ENCODE peak calls at places on chromosomes 1 and 21, in eight cellular contexts. H is left ventricle myocardium inferior, K is neuronal stem cell, P is H1, G is foreskin keratinocyte, J is body of pancreas, X is transverse colon, Y is ovary. T is an unnamed sample. For H3K4me1, the result is how much of the 10 kb centered on the place peaks cover.

GRCh38 chr1:160207118-160207650 is 2.0 kb downstream of the PEA15 start:
- DNase-seq in H (no peak), K (no peak), P (no peak), G (no peak), J (no peak), X (no peak), Y (no peak), T (no peak)

GRCh38 chr1:198465201-198466144 is 75.0 kb downstream of the ATP6V1G3 start:
- DNase-seq in H (no peak), K (peak), P (no peak), G (peak), J (no peak), X (no peak), Y (no peak), T (no peak)

GRCh38 chr1:198171667-198172294 is 15.0 kb downstream of the NEK7 start:
- DNase-seq in H (no peak), K (no peak), P (no peak), G (no peak), J (no peak), X (no peak), Y (no peak), T (no peak)

GRCh38 chr1:152869808-152870419 is 8.2 kb upstream of the SMCP start:
- DNase-seq in H (no peak), K (peak), P (peak), G (peak), J (peak), X (peak), Y (peak), T (peak)

GRCh38 chr21:32380940-32381339 is 11.9 kb downstream of the URB1 start:
- DNase-seq in H (no peak), K (no peak), P (no peak), G (no peak), J (no peak), X (no peak), Y (peak), T (no peak)

GRCh38 chr1:226457307-226457712 is 49.4 kb upstream of the PARP1 start:
- DNase-seq in H (no peak), K (no peak), P (peak), G (no peak), J (no peak), X (peak), Y (no peak), T (no peak)

GRCh38 chr1:20075345-20075744 is 5.4 kb downstream of the PLA2G5 start:
- DNase-seq in H (no peak), K (no peak), P (no peak), G (no peak), J (no peak), X (no peak), Y (no peak), T (no peak)

GRCh38 chr21:40272037-40272436 is 404.8 kb downstream of the PCP4 start:
- DNase-seq in H (no peak), K (no peak), P (no peak), G (no peak), J (no peak), X (no peak), Y (no peak), T (no peak)

GRCh38 chr1:109259674-109260557 is 10.6 kb downstream of the CELSR2 start:
- DNase-seq in H (no peak), K (peak), P (no peak), G (no peak), J (no peak), X (no peak), Y (no peak), T (no peak)

GRCh38 chr1:66351474-66351873 is 182.5 kb upstream of the SGIP1 start:
- DNase-seq in H (no peak), K (no peak), P (no peak), G (no peak), J (no peak), X (no peak), Y (no peak), T (no peak)

GRCh38 chr1:66351913-66352312 is 182.0 kb upstream of the SGIP1 start:
- DNase-seq in H (no peak), K (no peak), P (no peak), G (no peak), J (no peak), X (no peak), Y (no peak), T (no peak)

GRCh38 chr1:66352783-66353182 is 181.2 kb upstream of the SGIP1 start:
- DNase-seq in H (no peak), K (no peak), P (no peak), G (no peak), J (no peak), X (no peak), Y (no peak), T (no peak)

GRCh38 chr1:66349277-66349676 is 184.7 kb upstream of the SGIP1 start:
- DNase-seq in H (no peak), K (no peak), P (no peak), G (no peak), J (no peak), X (no peak), Y (no peak), T (no peak)

GRCh38 chr1:66350001-66350547 is 183.9 kb upstream of the SGIP1 start:
- DNase-seq in H (peak), K (no peak), P (no peak), G (no peak), J (no peak), X (peak), Y (no peak), T (no peak)
- H3K4me1 ChIP-seq in H (half or more), K (under half), P (under half), G (under half), J (under half), X (under half), Y (under half), T (under half)

DNA sequence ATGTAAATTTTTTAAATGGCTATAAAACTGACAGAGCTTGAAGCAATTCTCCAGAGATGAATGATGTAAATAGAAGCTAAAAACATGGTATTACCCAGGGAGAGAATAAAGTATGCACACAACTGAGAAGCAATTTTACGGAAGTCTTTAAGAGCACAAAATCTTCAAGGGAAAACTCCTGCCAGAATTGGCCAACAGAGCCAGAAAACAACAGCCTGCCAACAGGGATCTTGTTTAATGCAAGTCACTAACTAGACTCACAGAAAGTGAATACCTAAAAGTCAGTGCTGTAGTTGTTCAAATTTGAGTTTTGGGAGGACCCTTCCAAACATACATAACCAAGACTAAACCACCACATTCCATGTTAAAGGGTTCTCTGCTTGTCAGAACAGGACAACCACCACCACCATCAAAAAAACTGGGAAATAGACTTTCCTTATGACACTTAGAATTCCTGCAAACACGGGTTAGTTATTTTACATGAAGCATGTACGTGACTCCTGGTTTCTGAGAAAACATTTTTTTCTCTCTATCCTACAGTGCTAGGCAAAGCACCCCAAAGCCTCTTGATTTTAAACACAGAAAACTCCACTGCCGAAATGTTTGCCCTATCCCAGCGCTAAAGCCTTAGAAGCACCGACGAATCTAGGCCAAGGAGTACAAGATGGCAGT is 1.6 kb downstream of the EPS15 start:
- DNase-seq in H (no peak), K (no peak), P (no peak), G (peak), J (no peak), X (no peak), Y (no peak), T (no peak)
- H3K27ac ChIP-seq in H (peak), K (no peak), P (no peak), G (no peak), J (peak), X (peak), Y (peak), T (peak)

DNA sequence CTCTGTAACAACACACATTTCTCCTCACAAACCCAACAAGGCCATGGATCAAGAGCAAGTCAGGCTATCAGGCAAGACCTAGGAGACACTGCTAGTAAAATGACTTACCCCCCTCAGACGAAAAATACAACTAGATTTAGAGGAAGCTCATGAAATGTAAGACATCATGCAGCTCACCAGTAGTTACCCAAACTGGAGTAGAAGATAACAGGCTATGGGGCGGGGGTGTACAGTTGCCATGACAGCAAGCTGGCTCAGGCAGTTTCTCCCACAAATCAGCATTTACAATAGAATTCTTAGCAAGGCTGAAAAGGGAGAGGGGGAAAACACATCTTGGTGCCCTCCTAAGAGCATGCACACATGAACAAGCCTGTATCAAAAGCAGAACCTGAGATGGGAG is 13.9 kb downstream of the TPM3 start:
- DNase-seq in H (no peak), K (no peak), P (no peak), G (no peak), J (no peak), X (no peak), Y (no peak), T (no peak)
- H3K4me1 ChIP-seq in H (half or more), K (under half), P (under half), G (under half), J (half or more), X (half or more), Y (under half), T (under half)

GRCh38 chr1:27005166-27005530 is 7.5 kb downstream of the TENT5B start:
- DNase-seq in H (no peak), K (no peak), P (peak), G (no peak), J (no peak), X (no peak), Y (no peak), T (no peak)
- H3K27ac ChIP-seq in H (peak), K (no peak), P (peak), G (no peak), J (no peak), X (no peak), Y (no peak), T (no peak)

GRCh38 chr1:41773144-41773571 is 145.6 kb downstream of the HIVEP3 start:
- DNase-seq in H (no peak), K (no peak), P (no peak), G (peak), J (peak), X (no peak), Y (no peak), T (no peak)
- H3K4me1 ChIP-seq in H (half or more), K (under half), P (under half), G (under half), J (under half), X (under half), Y (under half), T (under half)

GRCh38 chr1:24304763-24305162 is 14.4 kb upstream of the GRHL3 start:
- DNase-seq in H (no peak), K (no peak), P (no peak), G (no peak), J (no peak), X (no peak), Y (no peak), T (no peak)

GRCh38 chr1:24308365-24309015 is 10.7 kb upstream of the GRHL3 start:
- DNase-seq in H (no peak), K (no peak), P (no peak), G (no peak), J (no peak), X (no peak), Y (no peak), T (no peak)

GRCh38 chr1:24311731-24312130 is 7.4 kb upstream of the GRHL3 start:
- DNase-seq in H (no peak), K (no peak), P (no peak), G (no peak), J (no peak), X (no peak), Y (no peak), T (no peak)

GRCh38 chr1:24311234-24311633 is 7.9 kb upstream of the GRHL3 start:
- DNase-seq in H (no peak), K (no peak), P (no peak), G (no peak), J (no peak), X (no peak), Y (no peak), T (no peak)

DNA sequence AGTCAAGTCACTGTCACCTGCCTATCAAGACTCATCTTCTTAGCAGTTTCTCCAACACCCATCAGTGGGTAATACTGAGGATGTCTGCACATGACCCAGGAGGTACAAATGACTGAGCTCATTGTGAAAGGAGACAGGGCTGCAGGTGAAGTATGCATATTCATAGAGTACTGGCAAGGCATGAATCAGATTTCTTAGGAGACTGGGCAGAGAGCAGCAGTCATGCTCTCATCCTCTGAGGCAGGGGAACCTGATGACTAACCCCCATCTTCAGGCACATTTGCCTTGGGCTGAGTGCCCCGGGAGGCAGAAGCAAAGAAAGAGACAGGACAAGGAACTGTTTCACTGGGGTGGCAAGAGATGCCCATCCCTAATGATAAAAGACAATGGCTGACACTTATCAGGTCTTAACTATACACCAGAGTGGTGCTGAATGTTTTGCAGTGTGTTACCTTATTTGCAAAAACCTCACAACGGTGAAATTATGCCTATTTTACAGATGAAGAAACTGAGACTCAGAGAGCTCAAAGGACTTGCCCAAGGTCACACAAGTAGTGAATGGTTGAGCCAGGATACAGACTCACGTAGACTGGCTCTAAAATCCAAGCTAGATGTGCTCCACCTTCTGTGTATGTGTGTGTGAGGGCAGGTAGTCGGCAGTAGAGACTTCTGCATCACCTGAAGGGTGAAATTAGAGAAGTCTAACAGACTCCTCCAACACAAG is 9.2 kb upstream of the GRHL3 start:
- DNase-seq in H (no peak), K (no peak), P (no peak), G (peak), J (no peak), X (no peak), Y (no peak), T (no peak)
- H3K27ac ChIP-seq in H (no peak), K (no peak), P (no peak), G (peak), J (no peak), X (no peak), Y (no peak), T (no peak)